ENCODE peak calls at places on chromosomes 5 and 9, in four cellular contexts. B, J, I and T are unnamed samples.

GRCh38 chr9:131999692-132000551 is 79.7 kb downstream of the MED27 start:
- DNase-seq in B (peak), J (no peak), I (no peak), T (peak)

GRCh38 chr5:127340606-127341005 is 50.0 kb downstream of the MEGF10 start:
- DNase-seq in B (no peak), J (no peak), I (no peak), T (no peak)

GRCh38 chr9:89675403-89675771 is 70.6 kb downstream of the GADD45G start:
- DNase-seq in B (no peak), J (peak), I (no peak), T (no peak)

GRCh38 chr9:78132688-78133033 is 101.0 kb upstream of the GNAQ start:
- DNase-seq in B (no peak), J (no peak), I (no peak), T (peak)

GRCh38 chr5:140267201-140267540 is 35.7 kb downstream of the PFDN1 start:
- DNase-seq in B (no peak), J (no peak), I (no peak), T (no peak)

GRCh38 chr5:43050384-43050783 is 10.3 kb upstream of the ANXA2R start:
- DNase-seq in B (no peak), J (no peak), I (no peak), T (no peak)

GRCh38 chr5:1232780-1233179 is 7.6 kb downstream of the SLC6A18 start:
- DNase-seq in B (no peak), J (no peak), I (no peak), T (no peak)

GRCh38 chr5:141763526-141763925 is 81.5 kb upstream of the ARAP3 start:
- DNase-seq in B (no peak), J (no peak), I (no peak), T (no peak)

GRCh38 chr9:115395511-115396021 is 277.6 kb upstream of the TNC start:
- DNase-seq in B (no peak), J (no peak), I (no peak), T (no peak)

GRCh38 chr9:123225374-123225813 is 43.0 kb downstream of the STRBP start:
- DNase-seq in B (peak), J (no peak), I (no peak), T (peak)

GRCh38 chr5:178670486-178670885 is 43.6 kb upstream of the CLK4 start:
- DNase-seq in B (no peak), J (no peak), I (no peak), T (no peak)

GRCh38 chr5:463952-464351 is 21.0 kb downstream of the EXOC3 start:
- DNase-seq in B (no peak), J (peak), I (no peak), T (no peak)

GRCh38 chr5:109905906-109906305 is 216.2 kb downstream of the MAN2A1 start:
- DNase-seq in B (no peak), J (no peak), I (no peak), T (no peak)

GRCh38 chr9:94650924-94651323 is 11.6 kb upstream of the FBP1 start:
- DNase-seq in B (no peak), J (no peak), I (no peak), T (no peak)

GRCh38 chr9:70852711-70853240 is 268.6 kb downstream of the TRPM3 start:
- DNase-seq in B (peak), J (no peak), I (no peak), T (no peak)

GRCh38 chr9:93207326-93207814 is 23.4 kb downstream of the WNK2 start:
- DNase-seq in B (peak), J (no peak), I (no peak), T (peak)

GRCh38 chr9:129270205-129270604 is 92.1 kb upstream of the IER5L start:
- DNase-seq in B (no peak), J (no peak), I (no peak), T (no peak)

GRCh38 chr9:93390953-93391515 is 60.5 kb upstream of the FAM120A start:
- DNase-seq in B (no peak), J (no peak), I (no peak), T (no peak)

GRCh38 chr5:52702877-52703276 is 84.8 kb upstream of the ITGA1 start:
- DNase-seq in B (peak), J (no peak), I (no peak), T (no peak)

GRCh38 chr5:62942384-62942783 is 363.8 kb downstream of the LRRC70 start:
- DNase-seq in B (peak), J (no peak), I (no peak), T (no peak)

GRCh38 chr9:89606049-89606481 is 1.3 kb downstream of the GADD45G start:
- DNase-seq in B (peak), J (peak), I (no peak), T (peak)

GRCh38 chr9:128946945-128947422 is 419 bp downstream of the DOLK start:
- DNase-seq in B (peak), J (peak), I (no peak), T (peak)

GRCh38 chr5:176697929-176698520 is 50.7 kb downstream of the TSPAN17 start:
- DNase-seq in B (no peak), J (no peak), I (no peak), T (no peak)

GRCh38 chr5:148090780-148091221 is 27.0 kb downstream of the SPINK5 start:
- DNase-seq in B (peak), J (no peak), I (no peak), T (no peak)

GRCh38 chr9:137222190-137223077 is at the start of gene RNF208:
- DNase-seq in B (no peak), J (peak), I (no peak), T (no peak)

GRCh38 chr5:77200663-77201062 is 9.8 kb upstream of the PDE8B start:
- DNase-seq in B (no peak), J (no peak), I (no peak), T (no peak)

GRCh38 chr5:1745806-1746370 is 53.7 kb downstream of the MRPL36 start:
- DNase-seq in B (no peak), J (no peak), I (no peak), T (no peak)

GRCh38 chr9:36470891-36471290 is 70.8 kb upstream of the RNF38 start:
- DNase-seq in B (peak), J (peak), I (no peak), T (peak)

GRCh38 chr5:116564756-116565593 is 9.6 kb downstream of the SEMA6A start:
- DNase-seq in B (no peak), J (no peak), I (no peak), T (no peak)

GRCh38 chr5:180649297-180650039 is at the start of gene FLT4:
- DNase-seq in B (no peak), J (no peak), I (no peak), T (no peak)

GRCh38 chr5:91007251-91007650 is 375.9 kb downstream of the ARRDC3 start:
- DNase-seq in B (no peak), J (no peak), I (no peak), T (no peak)
- TF ChIP-seq CTCF in B (no peak), J (no peak), I (no peak), T (no peak)

DNA sequence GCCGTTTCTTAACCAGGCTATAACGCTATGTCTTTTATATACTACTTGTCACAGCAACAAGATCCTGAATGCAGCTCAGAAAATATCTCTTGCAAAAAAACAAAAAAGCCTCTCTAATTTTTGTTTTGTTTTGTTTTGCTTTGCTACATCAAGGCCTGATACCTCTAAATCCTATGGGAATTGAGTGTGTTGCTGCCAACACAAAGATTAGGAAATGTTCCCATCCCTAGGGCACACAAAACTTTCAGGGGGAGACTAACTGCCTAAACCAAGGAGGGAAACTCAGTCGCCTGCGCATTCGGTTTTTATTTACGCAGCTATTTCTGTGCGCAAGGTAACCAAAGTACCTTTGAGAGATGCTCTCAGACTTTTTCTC is 1.7 kb downstream of the SSBP2 start:
- DNase-seq in B (peak), J (no peak), I (no peak), T (peak)
- H3K4me3 ChIP-seq in B (peak), J (peak), I (peak), T (peak)

GRCh38 chr5:102536323-102536928 is 37.6 kb upstream of the SLCO6A1 start:
- DNase-seq in B (peak), J (no peak), I (no peak), T (peak)
- TF ChIP-seq CTCF in B (peak), J (no peak), I (peak), T (peak)

GRCh38 chr5:94025788-94026473 is 284.5 kb upstream of the POU5F2 start:
- DNase-seq in B (no peak), J (no peak), I (no peak), T (no peak)

GRCh38 chr5:94024101-94024500 is 282.7 kb upstream of the POU5F2 start:
- DNase-seq in B (peak), J (no peak), I (no peak), T (no peak)

GRCh38 chr5:94024625-94025024 is 283.2 kb upstream of the POU5F2 start:
- DNase-seq in B (no peak), J (no peak), I (no peak), T (no peak)

GRCh38 chr5:94028001-94028400 is 286.6 kb upstream of the POU5F2 start:
- DNase-seq in B (no peak), J (no peak), I (no peak), T (no peak)

GRCh38 chr5:94027145-94027544 is 285.7 kb upstream of the POU5F2 start:
- DNase-seq in B (no peak), J (no peak), I (no peak), T (no peak)
- H3K4me3 ChIP-seq in B (no peak), J (no peak), I (no peak), T (no peak)

DNA sequence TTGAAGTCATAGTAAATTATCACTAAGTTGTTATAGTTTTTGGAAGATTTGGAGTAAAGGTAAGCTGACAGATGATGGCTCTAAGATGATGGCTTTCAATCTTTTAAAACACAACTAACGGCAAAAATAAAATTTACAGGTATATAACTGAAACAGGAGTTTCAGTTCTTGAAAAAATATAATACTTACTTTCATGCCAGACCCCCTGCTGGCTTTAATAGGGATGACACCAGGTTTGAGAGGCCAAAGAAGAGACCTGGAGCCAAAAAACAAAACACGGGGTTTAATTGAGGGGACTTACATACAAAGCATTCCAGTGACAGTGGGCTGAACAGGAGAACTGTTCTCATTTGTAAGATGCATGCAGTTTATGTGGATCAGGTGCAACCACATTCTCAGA is 301.7 kb upstream of the PCSK5 start:
- DNase-seq in B (no peak), J (no peak), I (no peak), T (no peak)
- TF ChIP-seq CTCF in B (no peak), J (no peak), I (no peak), T (no peak)

GRCh38 chr5:154475613-154476342 is 2.2 kb downstream of the HAND1 start:
- DNase-seq in B (no peak), J (no peak), I (no peak), T (peak)
- H3K4me3 ChIP-seq in B (no peak), J (no peak), I (no peak), T (no peak)

DNA sequence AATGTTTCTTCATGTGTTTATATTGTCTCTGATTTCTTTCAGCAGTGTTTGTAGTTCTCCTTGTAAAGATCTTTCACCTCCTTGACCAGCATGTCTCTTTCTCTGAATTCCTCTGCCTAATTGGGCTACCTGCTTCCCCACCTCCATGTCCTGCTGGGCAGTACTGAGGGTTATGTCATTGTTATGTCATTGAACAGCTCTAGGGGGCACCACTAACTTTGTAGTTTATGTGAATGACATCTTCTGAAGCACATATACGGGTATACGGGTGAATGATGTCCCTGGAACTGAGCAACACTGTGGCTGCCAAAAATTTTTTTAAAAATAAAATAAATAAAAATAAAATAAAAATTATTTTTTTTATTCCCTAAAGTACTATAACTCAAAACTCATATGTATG is 16.9 kb upstream of the SNCAIP start:
- DNase-seq in B (no peak), J (no peak), I (no peak), T (no peak)
- TF ChIP-seq CTCF in B (peak), J (no peak), I (no peak), T (peak)

GRCh38 chr5:10421841-10422691 is 19.6 kb upstream of the ROPN1L start:
- DNase-seq in B (peak), J (no peak), I (no peak), T (no peak)

GRCh38 chr5:10423009-10423408 is 18.7 kb upstream of the ROPN1L start:
- DNase-seq in B (no peak), J (no peak), I (no peak), T (no peak)

GRCh38 chr5:10418654-10419345 is 22.9 kb upstream of the ROPN1L start:
- DNase-seq in B (no peak), J (no peak), I (no peak), T (no peak)

GRCh38 chr5:10420468-10420867 is 21.2 kb upstream of the ROPN1L start:
- DNase-seq in B (no peak), J (no peak), I (no peak), T (no peak)

GRCh38 chr5:10420926-10421325 is 20.8 kb upstream of the ROPN1L start:
- DNase-seq in B (peak), J (no peak), I (no peak), T (no peak)
- H3K4me3 ChIP-seq in B (no peak), J (no peak), I (no peak), T (no peak)

GRCh38 chr5:153629496-153629895 is 139.0 kb downstream of the GRIA1 start:
- DNase-seq in B (no peak), J (no peak), I (no peak), T (peak)

GRCh38 chr5:153636713-153637112 is 146.2 kb downstream of the GRIA1 start:
- DNase-seq in B (no peak), J (no peak), I (no peak), T (no peak)

GRCh38 chr5:153629027-153629426 is 138.6 kb downstream of the GRIA1 start:
- DNase-seq in B (peak), J (no peak), I (no peak), T (peak)

GRCh38 chr5:153630546-153630945 is 140.1 kb downstream of the GRIA1 start:
- DNase-seq in B (no peak), J (no peak), I (no peak), T (no peak)

GRCh38 chr5:153632748-153633290 is 142.3 kb downstream of the GRIA1 start:
- DNase-seq in B (peak), J (no peak), I (no peak), T (no peak)
- TF ChIP-seq CTCF in B (no peak), J (no peak), I (no peak), T (no peak)